ENCODE peak calls at places on chromosomes 3 and 15, in seven cellular contexts. M is GM10248; R is HuH-7.5; E is NCI-H460; I is glomerular endothelial cell; P is stimulated activated CD4-positive, alpha-beta T cell treated with anti-CD3 and anti-CD28 coated beads, Interleukin-4, amount 100 ng/mL, for 24 hours; J is left ventricle myocardium inferior. S is an unnamed sample.

GRCh38 chr15:89333959-89334509 is 590 bp downstream of the POLG start:
- DNase-seq in M (no peak), R (peak; percentile 90), E (no peak), I (no peak), P (no peak), J (no peak), S (no peak)

GRCh38 chr3:147415819-147416218 is 6.7 kb downstream of the ZIC1 start:
- DNase-seq in M (no peak), R (peak; percentile 17), E (no peak), I (no peak), P (no peak), J (no peak), S (no peak)

GRCh38 chr3:78645628-78646310 is 1122.0 kb downstream of the ROBO1 start:
- DNase-seq in M (peak; percentile 25), R (no peak), E (peak; percentile 36), I (peak; percentile 88), P (no peak), J (no peak), S (peak; percentile 29)

GRCh38 chr3:40661285-40661684 is 136.5 kb downstream of the ZNF621 start:
- DNase-seq in M (no peak), R (no peak), E (no peak), I (no peak), P (no peak), J (no peak), S (no peak)

GRCh38 chr3:9404680-9405079 is 7.3 kb downstream of the SETD5 start:
- DNase-seq in M (peak; percentile 18), R (no peak), E (no peak), I (no peak), P (no peak), J (no peak), S (no peak)

GRCh38 chr15:101049282-101049681 is 130.1 kb downstream of the LRRK1 start:
- DNase-seq in M (no peak), R (no peak), E (no peak), I (no peak), P (no peak), J (no peak), S (no peak)

GRCh38 chr3:164351126-164351525 is 727.2 kb downstream of the SI start:
- DNase-seq in M (no peak), R (no peak), E (no peak), I (no peak), P (no peak), J (no peak), S (no peak)

GRCh38 chr3:188433526-188433855 is 279.5 kb downstream of the LPP start:
- DNase-seq in M (no peak), R (no peak), E (no peak), I (no peak), P (no peak), J (no peak), S (no peak)

GRCh38 chr3:125123906-125124305 is 68.1 kb upstream of the HEG1 start:
- DNase-seq in M (no peak), R (no peak), E (no peak), I (no peak), P (no peak), J (no peak), S (no peak)

GRCh38 chr15:90266485-90266884 is 1.0 kb downstream of the NGRN start:
- DNase-seq in M (no peak), R (no peak), E (no peak), I (no peak), P (peak; percentile 36), J (no peak), S (no peak)